ENCODE peak calls at places on chromosome X, in eight cellular contexts. X, N, V, L, Y, S, E and B are unnamed samples.

GRCh38 chrX:105823092-105823454 is 734 bp downstream of the NRK start:
- DNase-seq in X (no peak), N (no peak), V (no peak), L (no peak), Y (no peak), S (no peak), E (no peak), B (no peak)

GRCh38 chrX:46571423-46572294 is 1.9 kb upstream of the CHST7 start:
- DNase-seq in X (no peak), N (no peak), V (no peak), L (no peak), Y (no peak), S (no peak), E (no peak), B (no peak)

GRCh38 chrX:10379848-10380247 is 223.1 kb downstream of the CLCN4 start:
- DNase-seq in X (no peak), N (no peak), V (no peak), L (no peak), Y (no peak), S (no peak), E (no peak), B (no peak)

GRCh38 chrX:51002160-51002632 is 91.7 kb downstream of the BMP15 start:
- DNase-seq in X (no peak), N (no peak), V (no peak), L (no peak), Y (no peak), S (no peak), E (no peak), B (no peak)

GRCh38 chrX:120549483-120550452 is 11.0 kb downstream of the CUL4B start:
- DNase-seq in X (no peak), N (no peak), V (no peak), L (no peak), Y (peak), S (no peak), E (peak), B (peak)

GRCh38 chrX:70592091-70592490 is 147.5 kb downstream of the DLG3 start:
- DNase-seq in X (no peak), N (no peak), V (peak), L (no peak), Y (peak), S (no peak), E (peak), B (peak)

GRCh38 chrX:119234931-119235555 is 1.0 kb upstream of the PGRMC1 start:
- DNase-seq in X (no peak), N (no peak), V (no peak), L (no peak), Y (peak), S (no peak), E (no peak), B (no peak)

GRCh38 chrX:17030580-17031285 is 84.3 kb downstream of the REPS2 start:
- DNase-seq in X (no peak), N (no peak), V (no peak), L (no peak), Y (peak), S (no peak), E (peak), B (no peak)

GRCh38 chrX:39508300-39508692 is 589.5 kb downstream of the BCOR start:
- DNase-seq in X (no peak), N (no peak), V (no peak), L (no peak), Y (no peak), S (no peak), E (no peak), B (no peak)

GRCh38 chrX:8201896-8202331 is 30.8 kb upstream of the VCX2 start:
- DNase-seq in X (no peak), N (no peak), V (no peak), L (no peak), Y (peak), S (no peak), E (no peak), B (peak)